ENCODE peak calls at places on chromosomes 2 and 18, in nine cellular contexts. One of them, this sample, is unnamed.
A peak's percentile ranks its signal among the peaks of the same experiment; 100 is the strongest.

GRCh38 chr2:65527451-65528240 is 95.2 kb upstream of the SPRED2 start:
- DNase-seq in A549: no peak
- DNase-seq in HL-60: no peak
- DNase-seq in tibial artery: no peak
- DNase-seq in AG04450: no peak
- DNase-seq in spleen: no peak
- DNase-seq in prostate gland: no peak
- DNase-seq in choroid plexus epithelial cell: no peak
- DNase-seq in left lung: no peak
- DNase-seq in this sample: no peak

GRCh38 chr2:46871976-46872381 is 43.6 kb downstream of the MCFD2 start:
- DNase-seq in A549: no peak
- DNase-seq in HL-60: no peak
- DNase-seq in tibial artery: no peak
- DNase-seq in AG04450: no peak
- DNase-seq in spleen: no peak
- DNase-seq in prostate gland: no peak
- DNase-seq in choroid plexus epithelial cell: no peak
- DNase-seq in left lung: peak; percentile 77
- DNase-seq in this sample: no peak

GRCh38 chr2:43070676-43071491 is 155.5 kb downstream of the ZFP36L2 start:
- DNase-seq in A549: no peak
- DNase-seq in HL-60: no peak
- DNase-seq in tibial artery: no peak
- DNase-seq in AG04450: no peak
- DNase-seq in spleen: peak; percentile 66
- DNase-seq in prostate gland: no peak
- DNase-seq in choroid plexus epithelial cell: no peak
- DNase-seq in left lung: no peak
- DNase-seq in this sample: no peak

GRCh38 chr2:221572180-221572820 is at the start of gene EPHA4:
- DNase-seq in A549: peak; percentile 79
- DNase-seq in HL-60: no peak
- DNase-seq in tibial artery: peak; percentile 82
- DNase-seq in AG04450: peak; percentile 62
- DNase-seq in spleen: peak; percentile 94
- DNase-seq in prostate gland: peak; percentile 90
- DNase-seq in choroid plexus epithelial cell: peak; percentile 88
- DNase-seq in left lung: peak; percentile 84
- DNase-seq in this sample: no peak

GRCh38 chr2:241852116-241852980 is 6.3 kb downstream of the PDCD1 start:
- DNase-seq in A549: no peak
- DNase-seq in HL-60: no peak
- DNase-seq in tibial artery: no peak
- DNase-seq in AG04450: no peak
- DNase-seq in spleen: peak; percentile 73
- DNase-seq in prostate gland: no peak
- DNase-seq in choroid plexus epithelial cell: no peak
- DNase-seq in left lung: no peak
- DNase-seq in this sample: no peak

GRCh38 chr18:10793730-10794370 is 268.0 kb downstream of the NAPG start:
- DNase-seq in A549: no peak
- DNase-seq in HL-60: no peak
- DNase-seq in tibial artery: no peak
- DNase-seq in AG04450: no peak
- DNase-seq in spleen: no peak
- DNase-seq in prostate gland: no peak
- DNase-seq in choroid plexus epithelial cell: peak; percentile 12
- DNase-seq in left lung: no peak
- DNase-seq in this sample: no peak

GRCh38 chr2:119523959-119524694 is at the start of gene SCTR:
- DNase-seq in A549: peak; percentile 21
- DNase-seq in HL-60: no peak
- DNase-seq in tibial artery: no peak
- DNase-seq in AG04450: no peak
- DNase-seq in spleen: no peak
- DNase-seq in prostate gland: no peak
- DNase-seq in choroid plexus epithelial cell: no peak
- DNase-seq in left lung: no peak
- DNase-seq in this sample: no peak

GRCh38 chr18:6660334-6660733 is 69.2 kb upstream of the ARHGAP28 start:
- DNase-seq in A549: no peak
- DNase-seq in HL-60: no peak
- DNase-seq in tibial artery: no peak
- DNase-seq in AG04450: no peak
- DNase-seq in spleen: no peak
- DNase-seq in prostate gland: no peak
- DNase-seq in choroid plexus epithelial cell: peak; percentile 60
- DNase-seq in left lung: no peak
- DNase-seq in this sample: no peak

GRCh38 chr2:23209059-23209458 is 175.9 kb upstream of the KLHL29 start:
- DNase-seq in A549: no peak
- DNase-seq in HL-60: no peak
- DNase-seq in tibial artery: no peak
- DNase-seq in AG04450: no peak
- DNase-seq in spleen: no peak
- DNase-seq in prostate gland: no peak
- DNase-seq in choroid plexus epithelial cell: no peak
- DNase-seq in left lung: no peak
- DNase-seq in this sample: no peak

GRCh38 chr2:129724021-129724757 is 255.3 kb upstream of the RAB6C start:
- DNase-seq in A549: no peak
- DNase-seq in HL-60: no peak
- DNase-seq in tibial artery: no peak
- DNase-seq in AG04450: no peak
- DNase-seq in spleen: no peak
- DNase-seq in prostate gland: no peak
- DNase-seq in choroid plexus epithelial cell: no peak
- DNase-seq in left lung: no peak
- DNase-seq in this sample: no peak

GRCh38 chr2:136486115-136486514 is 279.2 kb upstream of the THSD7B start:
- DNase-seq in A549: no peak
- DNase-seq in HL-60: no peak
- DNase-seq in tibial artery: no peak
- DNase-seq in AG04450: no peak
- DNase-seq in spleen: no peak
- DNase-seq in prostate gland: no peak
- DNase-seq in choroid plexus epithelial cell: no peak
- DNase-seq in left lung: no peak
- DNase-seq in this sample: no peak

GRCh38 chr2:214410128-214410775 is 602 bp upstream of the VWC2L start:
- DNase-seq in A549: no peak
- DNase-seq in HL-60: no peak
- DNase-seq in tibial artery: no peak
- DNase-seq in AG04450: no peak
- DNase-seq in spleen: no peak
- DNase-seq in prostate gland: no peak
- DNase-seq in choroid plexus epithelial cell: no peak
- DNase-seq in left lung: no peak
- DNase-seq in this sample: no peak

DNA sequence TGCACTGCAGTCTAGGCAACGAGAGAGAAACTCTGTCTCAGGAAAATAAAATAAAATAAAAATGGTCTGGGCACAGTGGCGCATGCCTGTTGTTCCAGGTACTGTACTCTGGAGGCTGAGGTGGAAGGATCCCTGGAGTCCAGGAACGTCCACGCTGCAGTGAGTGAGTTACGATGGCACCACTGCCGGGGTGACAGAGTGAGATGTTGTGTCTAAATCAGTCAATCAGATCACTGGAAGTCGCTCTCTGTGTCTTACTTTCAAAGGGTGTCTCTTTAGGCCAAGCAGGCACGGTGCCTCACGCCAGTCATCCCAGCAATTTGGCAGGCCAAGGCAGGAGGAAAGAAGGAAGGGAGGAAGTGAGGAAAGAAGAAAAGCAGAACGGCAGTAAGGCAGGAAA is 112.2 kb upstream of the ANKRD30BL start:
- DNase-seq in A549: no peak
- DNase-seq in HL-60: no peak
- DNase-seq in tibial artery: no peak
- DNase-seq in AG04450: no peak
- DNase-seq in spleen: no peak
- DNase-seq in prostate gland: no peak
- DNase-seq in choroid plexus epithelial cell: no peak
- DNase-seq in left lung: no peak
- DNase-seq in this sample: no peak
- H3K4me3 ChIP-seq in A549: no peak overlapping the region
- H3K4me3 ChIP-seq in HL-60: no peak overlapping the region
- H3K4me3 ChIP-seq in tibial artery: no peak overlapping the region
- H3K4me3 ChIP-seq in AG04450: no peak overlapping the region
- H3K4me3 ChIP-seq in spleen: no peak overlapping the region
- H3K4me3 ChIP-seq in prostate gland: no peak overlapping the region
- H3K4me3 ChIP-seq in choroid plexus epithelial cell: no peak overlapping the region
- H3K4me3 ChIP-seq in left lung: no peak overlapping the region
- H3K4me3 ChIP-seq in this sample: no peak overlapping the region

DNA sequence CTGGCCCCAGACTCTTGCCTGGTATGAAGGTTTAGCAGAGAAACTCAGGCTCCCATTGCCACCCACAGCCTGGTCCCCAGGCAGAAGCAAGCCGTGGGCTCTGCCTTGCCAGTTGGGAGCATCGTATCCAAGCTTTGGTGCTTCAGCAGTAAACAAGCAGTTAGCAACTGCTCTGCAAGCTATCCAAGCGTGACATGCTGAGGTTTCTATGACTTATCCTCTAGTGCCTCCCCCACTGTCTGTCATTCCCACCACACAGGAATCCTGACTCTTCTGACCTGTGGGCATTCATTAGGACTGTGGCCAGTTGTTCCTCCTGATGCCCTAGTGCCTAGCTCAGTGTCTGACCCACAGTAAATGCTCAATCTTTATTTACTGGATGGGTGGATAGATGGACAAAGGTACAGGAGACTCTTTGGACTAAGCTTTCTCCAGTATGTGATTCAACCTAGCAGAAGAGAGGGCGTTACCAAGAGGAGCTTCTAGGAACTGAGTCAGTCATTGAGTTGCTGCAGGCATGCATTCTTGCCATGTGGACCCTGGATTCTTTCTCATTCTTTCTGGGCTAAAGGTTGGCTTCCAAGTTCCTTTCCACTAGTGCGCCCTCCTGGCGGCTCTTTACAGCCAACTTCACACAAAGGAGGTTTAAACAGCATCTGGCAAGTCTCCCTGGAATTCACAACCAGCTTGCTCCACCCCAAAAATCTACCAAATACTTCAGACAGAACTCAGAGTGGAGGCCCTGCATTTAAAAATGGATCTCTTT is 40.6 kb upstream of the MRPL19 start:
- DNase-seq in A549: peak; percentile 70
- DNase-seq in HL-60: no peak
- DNase-seq in tibial artery: no peak
- DNase-seq in AG04450: peak; percentile 93
- DNase-seq in spleen: no peak
- DNase-seq in prostate gland: no peak
- DNase-seq in choroid plexus epithelial cell: peak; percentile 95
- DNase-seq in left lung: peak; percentile 58
- DNase-seq in this sample: peak; percentile 99
- TF ChIP-seq CTCF in A549: no peak
- TF ChIP-seq CTCF in HL-60: no peak
- TF ChIP-seq CTCF in tibial artery: no peak
- TF ChIP-seq CTCF in AG04450: peak; percentile 55
- TF ChIP-seq CTCF in spleen: no peak
- TF ChIP-seq CTCF in prostate gland: no peak
- TF ChIP-seq CTCF in choroid plexus epithelial cell: peak; percentile 58
- TF ChIP-seq CTCF in left lung: no peak
- TF ChIP-seq CTCF in this sample: peak; percentile 59

GRCh38 chr2:213149949-213150314 is 1.5 kb downstream of the IKZF2 start:
- DNase-seq in A549: no peak
- DNase-seq in HL-60: no peak
- DNase-seq in tibial artery: no peak
- DNase-seq in AG04450: no peak
- DNase-seq in spleen: no peak
- DNase-seq in prostate gland: no peak
- DNase-seq in choroid plexus epithelial cell: no peak
- DNase-seq in left lung: no peak
- DNase-seq in this sample: no peak

GRCh38 chr2:213148572-213149331 is 2.7 kb downstream of the IKZF2 start:
- DNase-seq in A549: no peak
- DNase-seq in HL-60: no peak
- DNase-seq in tibial artery: no peak
- DNase-seq in AG04450: no peak
- DNase-seq in spleen: no peak
- DNase-seq in prostate gland: no peak
- DNase-seq in choroid plexus epithelial cell: no peak
- DNase-seq in left lung: no peak
- DNase-seq in this sample: no peak

GRCh38 chr2:213149332-213149875 is 2.0 kb downstream of the IKZF2 start:
- DNase-seq in A549: no peak
- DNase-seq in HL-60: no peak
- DNase-seq in tibial artery: no peak
- DNase-seq in AG04450: no peak
- DNase-seq in spleen: no peak
- DNase-seq in prostate gland: no peak
- DNase-seq in choroid plexus epithelial cell: peak; percentile 43
- DNase-seq in left lung: no peak
- DNase-seq in this sample: no peak

GRCh38 chr2:213151437-213152064 is at the start of gene IKZF2:
- DNase-seq in A549: peak; percentile 77
- DNase-seq in HL-60: peak; percentile 64
- DNase-seq in tibial artery: peak; percentile 79
- DNase-seq in AG04450: peak; percentile 80
- DNase-seq in spleen: peak; percentile 95
- DNase-seq in prostate gland: peak; percentile 81
- DNase-seq in choroid plexus epithelial cell: peak; percentile 97
- DNase-seq in left lung: peak; percentile 85
- DNase-seq in this sample: no peak

DNA sequence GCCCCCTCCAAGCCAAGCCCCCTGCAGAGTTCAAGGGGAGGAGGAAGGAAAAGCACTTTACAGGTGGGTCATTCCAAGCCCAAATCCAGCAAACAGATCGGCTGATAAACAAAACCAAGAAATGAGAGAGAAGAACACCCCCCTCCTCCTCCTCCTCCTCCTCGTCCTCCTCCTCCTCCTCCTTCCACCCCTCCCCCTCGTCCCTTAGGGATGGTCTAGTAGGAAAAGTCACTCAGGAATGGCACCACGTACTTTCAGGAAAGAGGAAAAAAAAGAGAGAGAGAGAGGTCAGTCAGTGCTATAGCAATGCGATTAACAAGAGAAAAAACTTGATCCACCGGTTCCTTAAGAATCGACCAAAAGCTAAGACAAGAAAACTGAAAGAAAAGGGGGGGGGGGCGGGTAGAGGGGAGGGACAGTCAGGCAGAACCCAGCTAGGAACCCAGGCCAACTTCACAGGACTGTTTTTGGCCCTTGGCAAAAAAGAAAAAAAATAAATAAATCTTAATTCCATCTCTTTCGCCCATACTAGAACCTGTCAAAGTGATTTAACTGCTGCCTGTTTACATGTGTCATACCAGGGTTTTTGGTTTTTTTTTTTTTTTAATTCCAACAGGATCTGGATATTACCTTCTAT is 979 bp downstream of the IKZF2 start:
- DNase-seq in A549: no peak
- DNase-seq in HL-60: no peak
- DNase-seq in tibial artery: peak; percentile 27
- DNase-seq in AG04450: no peak
- DNase-seq in spleen: no peak
- DNase-seq in prostate gland: peak; percentile 24
- DNase-seq in choroid plexus epithelial cell: peak; percentile 57
- DNase-seq in left lung: no peak
- DNase-seq in this sample: no peak
- H3K4me3 ChIP-seq in A549: peak overlapping the region; percentile 90
- H3K4me3 ChIP-seq in HL-60: no peak overlapping the region
- H3K4me3 ChIP-seq in tibial artery: peak overlapping the region; percentile 82
- H3K4me3 ChIP-seq in AG04450: peak overlapping the region; percentile 80
- H3K4me3 ChIP-seq in spleen: peak overlapping the region; percentile 76
- H3K4me3 ChIP-seq in prostate gland: peak overlapping the region; percentile 80
- H3K4me3 ChIP-seq in choroid plexus epithelial cell: peak overlapping the region; percentile 68
- H3K4me3 ChIP-seq in left lung: peak overlapping the region; percentile 42
- H3K4me3 ChIP-seq in this sample: peak overlapping the region; percentile 79

GRCh38 chr2:113963965-113964364 is 74.1 kb downstream of the ACTR3 start:
- DNase-seq in A549: no peak
- DNase-seq in HL-60: no peak
- DNase-seq in tibial artery: no peak
- DNase-seq in AG04450: no peak
- DNase-seq in spleen: no peak
- DNase-seq in prostate gland: no peak
- DNase-seq in choroid plexus epithelial cell: peak; percentile 37
- DNase-seq in left lung: no peak
- DNase-seq in this sample: no peak
- TF ChIP-seq CTCF in A549: peak; percentile 5
- TF ChIP-seq CTCF in HL-60: no peak
- TF ChIP-seq CTCF in tibial artery: no peak
- TF ChIP-seq CTCF in AG04450: peak; percentile 23
- TF ChIP-seq CTCF in spleen: no peak
- TF ChIP-seq CTCF in prostate gland: no peak
- TF ChIP-seq CTCF in choroid plexus epithelial cell: peak; percentile 31
- TF ChIP-seq CTCF in left lung: no peak
- TF ChIP-seq CTCF in this sample: peak; percentile 15